ENCODE peak calls at places on chromosome 10, in four cellular contexts. Q is hypothalamus, J is epithelial cell of prostate, A is progenitor cell of endocrine pancreas. L is an unnamed sample.

GRCh38 chr10:116669832-116670644 is 49.3 kb downstream of the PNLIPRP2 start:
- DNase-seq in J (no peak), Q (no peak), A (peak), L (no peak)

GRCh38 chr10:17003151-17003550 is 126.5 kb downstream of the CUBN start:
- DNase-seq in J (peak), A (no peak), Q (no peak), L (no peak)

GRCh38 chr10:21165489-21165888 is 268.4 kb upstream of the NEBL start:
- DNase-seq in A (no peak), J (no peak), Q (no peak), L (no peak)

GRCh38 chr10:114328278-114328812 is 76.0 kb downstream of the AFAP1L2 start:
- DNase-seq in A (no peak), J (no peak), Q (no peak), L (peak)

GRCh38 chr10:4652111-4653010 is 173.6 kb upstream of the AKR1E2 start:
- DNase-seq in A (no peak), Q (no peak), J (no peak), L (no peak)

GRCh38 chr10:101046332-101047238 is 15.2 kb upstream of the KAZALD1 start:
- DNase-seq in A (no peak), Q (no peak), J (no peak), L (no peak)

GRCh38 chr10:44070282-44070681 is 314.6 kb downstream of the CXCL12 start:
- DNase-seq in A (no peak), Q (peak), J (no peak), L (peak)

GRCh38 chr10:101223274-101224059 is 5.8 kb downstream of the LBX1 start:
- DNase-seq in Q (no peak), A (no peak), J (no peak), L (no peak)

GRCh38 chr10:29970576-29970975 is 88.8 kb downstream of the JCAD start:
- DNase-seq in A (no peak), Q (no peak), J (no peak), L (no peak)

GRCh38 chr10:21281765-21282484 is 243.6 kb downstream of the SKIDA1 start:
- DNase-seq in A (no peak), Q (no peak), J (no peak), L (no peak)

GRCh38 chr10:27529010-27529783 is 25.1 kb downstream of the RAB18 start:
- DNase-seq in J (no peak), Q (no peak), A (no peak), L (no peak)

GRCh38 chr10:114933588-114933987 is 4.4 kb upstream of the TRUB1 start:
- DNase-seq in Q (no peak), J (peak), A (no peak), L (no peak)

GRCh38 chr10:88759366-88760101 is at the start of gene LIPN:
- DNase-seq in J (peak), A (no peak), Q (no peak), L (no peak)

GRCh38 chr10:99396471-99396870 is 34.0 kb downstream of the GOT1 start:
- DNase-seq in J (no peak), A (no peak), Q (no peak), L (no peak)

GRCh38 chr10:71714055-71714454 is 5.5 kb downstream of the C10orf105 start:
- DNase-seq in J (no peak), Q (no peak), A (no peak), L (no peak)

GRCh38 chr10:102837230-102837721 is at the start of gene CYP17A1:
- DNase-seq in A (no peak), J (no peak), Q (no peak), L (no peak)

GRCh38 chr10:130713105-130713504 is 576.9 kb downstream of the GLRX3 start:
- DNase-seq in J (no peak), Q (no peak), A (no peak), L (no peak)

GRCh38 chr10:88190123-88190522 is 326.7 kb downstream of the PTEN start:
- DNase-seq in Q (no peak), A (no peak), J (no peak), L (no peak)

GRCh38 chr10:24039897-24040296 is 169.0 kb upstream of the KIAA1217 start:
- DNase-seq in J (no peak), A (no peak), Q (no peak), L (no peak)

GRCh38 chr10:44894691-44895090 is 16.4 kb upstream of the TMEM72 start:
- DNase-seq in J (no peak), A (no peak), Q (no peak), L (no peak)

GRCh38 chr10:71368639-71369038 is 28.1 kb upstream of the CDH23 start:
- DNase-seq in Q (no peak), A (no peak), J (no peak), L (no peak)

GRCh38 chr10:35328404-35329037 is 7.8 kb upstream of the CCNY start:
- DNase-seq in A (no peak), J (peak), Q (no peak), L (no peak)

GRCh38 chr10:95693331-95693667 is 428 bp downstream of the TCTN3 start:
- DNase-seq in J (no peak), Q (no peak), A (no peak), L (no peak)